ENCODE peak calls at places on chromosomes 5 and 9, in five cellular contexts. V is GM23338, P is HT-29, B is Right ventricle myocardium superior, G is COR-L47. L is an unnamed sample.

GRCh38 chr9:118230319-118230718 is 526.1 kb downstream of the TLR4 start:
- DNase-seq in V (no peak), P (no peak), B (no peak), G (no peak), L (no peak)

GRCh38 chr9:36854034-36854433 is 180.0 kb downstream of the PAX5 start:
- DNase-seq in V (no peak), P (no peak), B (no peak), G (no peak), L (no peak)

GRCh38 chr9:11973011-11973410 is 720.2 kb upstream of the TYRP1 start:
- DNase-seq in V (no peak), P (no peak), B (no peak), G (no peak), L (no peak)

GRCh38 chr5:83553000-83553486 is 81.5 kb downstream of the VCAN start:
- DNase-seq in V (no peak), P (no peak), B (peak; percentile 63), G (no peak), L (peak; percentile 33)

GRCh38 chr5:79642210-79642609 is 30.0 kb downstream of the TENT2 start:
- DNase-seq in V (no peak), P (no peak), B (no peak), G (no peak), L (no peak)

GRCh38 chr9:82020341-82020740 is 31.8 kb downstream of the SPATA31D1 start:
- DNase-seq in V (no peak), P (no peak), B (no peak), G (no peak), L (no peak)

GRCh38 chr5:158754018-158754514 is 345.6 kb downstream of the EBF1 start:
- DNase-seq in V (no peak), P (no peak), B (no peak), G (no peak), L (no peak)

GRCh38 chr5:8949908-8950307 is 596.0 kb downstream of the SEMA5A start:
- DNase-seq in V (no peak), P (no peak), B (no peak), G (no peak), L (no peak)

GRCh38 chr5:35672995-35673394 is 55.3 kb downstream of the SPEF2 start:
- DNase-seq in V (peak; percentile 47), P (no peak), B (no peak), G (no peak), L (no peak)

L was measured in left ventricle myocardium superior.